ENCODE peak calls at places on chromosomes 7 and 10, in four cellular contexts. E, Y, Q and K are unnamed samples.
A peak's percentile ranks its signal among the peaks of the same experiment; 100 is the strongest.

GRCh38 chr10:131773321-131773988 is 127.4 kb upstream of the PPP2R2D start:
- DNase-seq in Q (no peak), E (no peak), Y (no peak), K (no peak)

GRCh38 chr7:155850730-155851678 is 38.7 kb upstream of the SHH start:
- DNase-seq in Y (no peak), E (no peak), Q (no peak), K (peak; percentile 55)

GRCh38 chr7:137006293-137006692 is 137.8 kb downstream of the CHRM2 start:
- DNase-seq in E (no peak), Y (peak; percentile 73), Q (no peak), K (no peak)

GRCh38 chr7:30816291-30817059 is 45.3 kb downstream of the MINDY4 start:
- DNase-seq in Y (peak; percentile 48), E (no peak), Q (peak; percentile 92), K (no peak)

GRCh38 chr7:93402944-93403343 is 170.8 kb downstream of the VPS50 start:
- DNase-seq in E (no peak), Y (no peak), Q (no peak), K (no peak)

GRCh38 chr7:1331576-1332467 is 99.2 kb downstream of the UNCX start:
- DNase-seq in E (no peak), Q (no peak), Y (no peak), K (no peak)

GRCh38 chr7:38932509-38933168 is 23.6 kb upstream of the VPS41 start:
- DNase-seq in Q (no peak), E (peak; percentile 15), Y (peak; percentile 52), K (peak; percentile 64)

GRCh38 chr7:22662031-22662430 is 65.0 kb upstream of the IL6 start:
- DNase-seq in Y (peak; percentile 41), Q (peak; percentile 31), E (peak; percentile 78), K (no peak)

GRCh38 chr10:96413151-96413787 is 54.5 kb upstream of the OPALIN start:
- DNase-seq in Y (no peak), E (no peak), Q (no peak), K (no peak)

GRCh38 chr10:62093863-62094291 is 174.8 kb downstream of the RTKN2 start:
- DNase-seq in Y (peak; percentile 93), E (no peak), Q (no peak), K (no peak)

GRCh38 chr10:30775779-30776591 is 146.4 kb upstream of the LYZL2 start:
- DNase-seq in Y (peak; percentile 90), E (no peak), Q (no peak), K (no peak)

GRCh38 chr10:60006046-60006445 is 99.7 kb upstream of the CCDC6 start:
- DNase-seq in Y (no peak), Q (no peak), E (no peak), K (no peak)

GRCh38 chr10:21496285-21497176 is 29.0 kb downstream of the SKIDA1 start:
- DNase-seq in E (peak; percentile 46), Y (peak; percentile 53), Q (no peak), K (peak; percentile 34)

GRCh38 chr10:34962866-34963265 is 127.3 kb downstream of the CUL2 start:
- DNase-seq in E (no peak), Q (no peak), Y (no peak), K (no peak)

GRCh38 chr10:8618834-8619233 is 564.3 kb downstream of the GATA3 start:
- DNase-seq in Y (no peak), E (no peak), Q (no peak), K (no peak)

GRCh38 chr7:65475734-65476319 is 102.2 kb downstream of the ZNF92 start:
- DNase-seq in E (peak; percentile 77), Q (no peak), Y (no peak), K (no peak)

GRCh38 chr7:158997471-158997870 is 141.1 kb downstream of the DYNC2I1 start:
- DNase-seq in Q (no peak), Y (no peak), E (no peak), K (no peak)

GRCh38 chr7:73992104-73992562 is 35.8 kb upstream of the ELN start:
- DNase-seq in Y (peak; percentile 93), E (no peak), Q (no peak), K (peak; percentile 29)

GRCh38 chr7:14751461-14751860 is 151.1 kb downstream of the DGKB start:
- DNase-seq in Y (no peak), E (no peak), Q (no peak), K (no peak)

GRCh38 chr7:19290936-19291335 is 145.7 kb upstream of the FERD3L start:
- DNase-seq in Y (no peak), E (no peak), Q (no peak), K (no peak)

GRCh38 chr10:6423004-6423403 is 157.1 kb downstream of the PRKCQ start:
- DNase-seq in E (no peak), Q (no peak), Y (peak; percentile 61), K (no peak)

GRCh38 chr7:34337163-34337562 is 320.9 kb upstream of the NPSR1 start:
- DNase-seq in Y (no peak), E (no peak), Q (no peak), K (no peak)

GRCh38 chr7:55271069-55271468 is 94.1 kb upstream of the LANCL2 start:
- DNase-seq in E (no peak), Q (peak; percentile 29), Y (peak; percentile 39), K (no peak)

GRCh38 chr7:111682576-111683372 is 120.5 kb upstream of the IMMP2L start:
- DNase-seq in Y (peak; percentile 33), E (no peak), Q (no peak), K (no peak)

GRCh38 chr10:3999642-4000041 is 214.6 kb upstream of the KLF6 start:
- DNase-seq in Y (no peak), Q (no peak), E (no peak), K (no peak)

GRCh38 chr7:25820432-25821040 is 331.5 kb upstream of the NFE2L3 start:
- DNase-seq in Q (no peak), E (no peak), Y (no peak), K (no peak)

GRCh38 chr10:122099562-122099961 is 110.6 kb downstream of the TACC2 start:
- DNase-seq in Q (no peak), E (no peak), Y (no peak), K (no peak)

GRCh38 chr7:28479507-28479947 is 67.2 kb downstream of the CREB5 start:
- DNase-seq in E (no peak), Y (no peak), Q (no peak), K (no peak)

GRCh38 chr10:95221124-95221523 is 27.1 kb downstream of the ACSM6 start:
- DNase-seq in Q (no peak), Y (peak; percentile 58), E (no peak), K (no peak)

GRCh38 chr10:43573250-43574034 is 974 bp downstream of the ZNF239 start:
- DNase-seq in Q (no peak), Y (peak; percentile 21), E (no peak), K (no peak)

GRCh38 chr7:21192662-21193061 is 235.2 kb upstream of the SP4 start:
- DNase-seq in Q (no peak), Y (no peak), E (no peak), K (no peak)

GRCh38 chr7:155840909-155841308 is 28.6 kb upstream of the SHH start:
- DNase-seq in Y (no peak), E (no peak), Q (no peak), K (no peak)

GRCh38 chr7:55206235-55207029 is 158.7 kb upstream of the LANCL2 start:
- DNase-seq in Q (no peak), Y (peak; percentile 61), E (no peak), K (no peak)

GRCh38 chr10:87918254-87918859 is 54.9 kb downstream of the PTEN start:
- DNase-seq in Y (no peak), Q (no peak), E (no peak), K (no peak)

GRCh38 chr7:127886248-127886647 is 145.0 kb downstream of the LRRC4 start:
- DNase-seq in Y (no peak), E (no peak), Q (no peak), K (no peak)

GRCh38 chr10:80608706-80609105 is 71.0 kb downstream of the SH2D4B start:
- DNase-seq in Y (no peak), E (no peak), Q (no peak), K (no peak)

GRCh38 chr10:63586048-63586447 is 64.8 kb downstream of the REEP3 start:
- DNase-seq in Q (no peak), E (no peak), Y (no peak), K (no peak)